ENCODE peak calls at places on chromosomes 12 and 14, in four cellular contexts. One of them, this sample, is unnamed.

GRCh38 chr12:25789520-25789919 is 169.0 kb upstream of the RASSF8 start:
- DNase-seq in K562: no peak
- DNase-seq in GM12891: no peak
- DNase-seq in GM12878: no peak
- DNase-seq in this sample: no peak

GRCh38 chr14:92287987-92288386 is 35.0 kb upstream of the SLC24A4 start:
- DNase-seq in K562: no peak
- DNase-seq in GM12891: no peak
- DNase-seq in GM12878: no peak
- DNase-seq in this sample: no peak

GRCh38 chr14:81170104-81170828 is 50.5 kb downstream of the GTF2A1 start:
- DNase-seq in K562: peak
- DNase-seq in GM12891: peak
- DNase-seq in GM12878: peak
- DNase-seq in this sample: peak

GRCh38 chr12:102957339-102958050 is at the start of gene ASCL1:
- DNase-seq in K562: no peak
- DNase-seq in GM12891: no peak
- DNase-seq in GM12878: no peak
- DNase-seq in this sample: peak

GRCh38 chr12:124386059-124386458 is 91.2 kb downstream of the RFLNA start:
- DNase-seq in K562: no peak
- DNase-seq in GM12891: no peak
- DNase-seq in GM12878: no peak
- DNase-seq in this sample: no peak

GRCh38 chr12:50533971-50534370 is 29.2 kb downstream of the DIP2B start:
- DNase-seq in K562: no peak
- DNase-seq in GM12891: no peak
- DNase-seq in GM12878: no peak
- DNase-seq in this sample: no peak

GRCh38 chr14:50107850-50108249 is 8.5 kb downstream of the VCPKMT start:
- DNase-seq in K562: no peak
- DNase-seq in GM12891: no peak
- DNase-seq in GM12878: no peak
- DNase-seq in this sample: no peak

GRCh38 chr12:47938093-47938492 is 25.3 kb upstream of the TMEM106C start:
- DNase-seq in K562: no peak
- DNase-seq in GM12891: no peak
- DNase-seq in GM12878: no peak
- DNase-seq in this sample: no peak

GRCh38 chr12:129202109-129202814 is 349.0 kb downstream of the GLT1D1 start:
- DNase-seq in K562: peak
- DNase-seq in GM12891: no peak
- DNase-seq in GM12878: no peak
- DNase-seq in this sample: no peak

GRCh38 chr12:10131101-10131632 is 1.2 kb upstream of the CLEC7A start:
- DNase-seq in K562: no peak
- DNase-seq in GM12891: no peak
- DNase-seq in GM12878: no peak
- DNase-seq in this sample: peak

GRCh38 chr14:105527381-105528196 is 1.2 kb downstream of the TMEM121 start:
- DNase-seq in K562: no peak
- DNase-seq in GM12891: peak
- DNase-seq in GM12878: no peak
- DNase-seq in this sample: no peak

GRCh38 chr14:52961060-52961639 is 10.3 kb upstream of the FERMT2 start:
- DNase-seq in K562: peak
- DNase-seq in GM12891: peak
- DNase-seq in GM12878: peak
- DNase-seq in this sample: no peak

GRCh38 chr14:72736348-72736747 is 157.6 kb downstream of the DPF3 start:
- DNase-seq in K562: peak
- DNase-seq in GM12891: no peak
- DNase-seq in GM12878: no peak
- DNase-seq in this sample: no peak

GRCh38 chr14:99260652-99261551 is 11.1 kb downstream of the BCL11B start:
- DNase-seq in K562: no peak
- DNase-seq in GM12891: no peak
- DNase-seq in GM12878: no peak
- DNase-seq in this sample: no peak

GRCh38 chr14:18660585-18660922 is 59.6 kb downstream of the OR11H12 start:
- DNase-seq in K562: no peak
- DNase-seq in GM12891: no peak
- DNase-seq in GM12878: no peak
- DNase-seq in this sample: no peak

GRCh38 chr12:117912756-117913155 is 56.0 kb downstream of the KSR2 start:
- DNase-seq in K562: no peak
- DNase-seq in GM12891: no peak
- DNase-seq in GM12878: no peak
- DNase-seq in this sample: no peak

GRCh38 chr12:116903818-116904217 is 6.9 kb upstream of the FBXW8 start:
- DNase-seq in K562: no peak
- DNase-seq in GM12891: no peak
- DNase-seq in GM12878: no peak
- DNase-seq in this sample: no peak

GRCh38 chr14:76694106-76694505 is 67.2 kb upstream of the VASH1 start:
- DNase-seq in K562: no peak
- DNase-seq in GM12891: no peak
- DNase-seq in GM12878: no peak
- DNase-seq in this sample: no peak

DNA sequence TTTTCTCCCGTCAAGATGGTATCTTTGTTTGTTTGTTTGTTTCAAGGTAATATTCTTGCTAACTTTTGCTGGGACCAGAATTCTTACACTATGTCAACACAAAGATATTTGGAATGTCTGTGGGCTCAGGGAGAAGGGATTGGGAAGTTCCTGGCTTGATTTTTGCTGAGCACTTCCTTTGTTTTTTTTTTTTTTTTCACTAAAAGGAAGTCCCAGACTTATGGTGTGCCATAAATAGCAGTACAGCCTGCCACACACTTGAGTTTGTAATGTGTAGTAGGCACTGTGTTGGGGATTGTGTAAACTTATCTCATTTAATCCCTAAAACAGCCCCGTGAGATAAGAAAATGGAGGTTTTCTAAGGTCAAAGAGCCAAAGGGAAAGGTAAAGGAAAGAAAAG is 11.1 kb upstream of the RNU6-7 start:
- DNase-seq in K562: no peak
- DNase-seq in GM12891: no peak
- DNase-seq in GM12878: no peak
- DNase-seq in this sample: no peak
- TF ChIP-seq SPI1 in K562: no peak
- TF ChIP-seq SPI1 in GM12891: no peak
- TF ChIP-seq SPI1 in GM12878: no peak
- TF ChIP-seq SPI1 in this sample: no peak

GRCh38 chr14:95183082-95183481 is 25.8 kb upstream of the DICER1 start:
- DNase-seq in K562: no peak
- DNase-seq in GM12891: no peak
- DNase-seq in GM12878: no peak
- DNase-seq in this sample: no peak

GRCh38 chr14:95185033-95185432 is 27.7 kb upstream of the DICER1 start:
- DNase-seq in K562: no peak
- DNase-seq in GM12891: no peak
- DNase-seq in GM12878: no peak
- DNase-seq in this sample: no peak

GRCh38 chr14:95184413-95184790 is 27.1 kb upstream of the DICER1 start:
- DNase-seq in K562: no peak
- DNase-seq in GM12891: no peak
- DNase-seq in GM12878: no peak
- DNase-seq in this sample: no peak

GRCh38 chr14:95183532-95184412 is 26.4 kb upstream of the DICER1 start:
- DNase-seq in K562: no peak
- DNase-seq in GM12891: no peak
- DNase-seq in GM12878: peak
- DNase-seq in this sample: no peak

GRCh38 chr14:95185452-95186392 is 28.4 kb upstream of the DICER1 start:
- DNase-seq in K562: peak
- DNase-seq in GM12891: no peak
- DNase-seq in GM12878: no peak
- DNase-seq in this sample: peak
- TF ChIP-seq POLR2AphosphoS5 in K562: peak
- TF ChIP-seq POLR2AphosphoS5 in GM12891: no peak
- TF ChIP-seq POLR2AphosphoS5 in GM12878: no peak
- TF ChIP-seq POLR2AphosphoS5 in this sample: peak

GRCh38 chr12:112812598-112813406 is 21.3 kb downstream of the RPH3A start:
- DNase-seq in K562: no peak
- DNase-seq in GM12891: no peak
- DNase-seq in GM12878: no peak
- DNase-seq in this sample: no peak
- TF ChIP-seq SPI1 in K562: no peak
- TF ChIP-seq SPI1 in GM12891: no peak
- TF ChIP-seq SPI1 in GM12878: no peak
- TF ChIP-seq SPI1 in this sample: no peak

GRCh38 chr12:52946797-52947547 is 1.9 kb upstream of the KRT18 start:
- DNase-seq in K562: no peak
- DNase-seq in GM12891: no peak
- DNase-seq in GM12878: no peak
- DNase-seq in this sample: no peak
- TF ChIP-seq POLR2AphosphoS5 in K562: peak
- TF ChIP-seq POLR2AphosphoS5 in GM12891: no peak
- TF ChIP-seq POLR2AphosphoS5 in GM12878: no peak
- TF ChIP-seq POLR2AphosphoS5 in this sample: no peak

DNA sequence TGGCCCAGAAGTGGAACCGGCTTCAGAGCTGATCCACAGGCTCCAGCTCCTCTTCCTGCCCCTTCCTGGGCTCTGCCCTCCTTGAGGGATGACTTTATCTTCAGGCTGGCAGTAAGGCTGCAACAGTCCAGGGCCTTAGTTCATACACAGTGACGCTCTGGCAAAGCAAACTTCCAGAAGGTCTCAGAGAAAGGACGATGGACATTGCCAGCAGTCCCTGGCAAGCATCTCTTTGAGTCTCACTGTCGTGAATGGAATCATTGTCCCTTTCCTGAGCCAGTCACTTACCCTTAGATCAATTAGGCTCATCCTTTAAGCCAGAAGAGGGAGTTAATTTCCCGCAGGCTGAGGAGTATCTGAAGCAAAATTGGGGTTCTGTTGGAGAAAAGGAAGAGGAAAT is 8.6 kb downstream of the AK7 start:
- DNase-seq in K562: no peak
- DNase-seq in GM12891: no peak
- DNase-seq in GM12878: no peak
- DNase-seq in this sample: no peak
- TF ChIP-seq SPI1 in K562: no peak
- TF ChIP-seq SPI1 in GM12891: no peak
- TF ChIP-seq SPI1 in GM12878: no peak
- TF ChIP-seq SPI1 in this sample: no peak

This sample was measured in HL-60.